ENCODE peak calls at places on chromosome 12, in five cellular contexts. Q is LHCN-M2, I is activated B cell treated with CpG ODN at 0.5 μM for 24 hours, U is HEK293T, E is K562. L is an unnamed sample.

GRCh38 chr12:94571556-94571955 is 78.8 kb downstream of the TMCC3 start:
- DNase-seq in Q (peak; percentile 44), I (no peak), U (no peak), E (peak; percentile 19), L (no peak)

GRCh38 chr12:119876761-119877638 is at the start of gene CIT:
- DNase-seq in Q (peak; percentile 96), I (peak; percentile 72), U (peak; percentile 99), E (peak; percentile 97), L (peak; percentile 88)

GRCh38 chr12:113727651-113728061 is 238.5 kb downstream of the RBM19 start:
- DNase-seq in Q (peak; percentile 19), I (no peak), U (no peak), E (no peak), L (no peak)

GRCh38 chr12:91506461-91506860 is 323.8 kb upstream of the DCN start:
- DNase-seq in Q (no peak), I (no peak), U (no peak), E (no peak), L (no peak)

GRCh38 chr12:132474237-132474741 is 15.7 kb upstream of the FBRSL1 start:
- DNase-seq in Q (no peak), I (no peak), U (no peak), E (no peak), L (no peak)

GRCh38 chr12:130425698-130426245 is 88.1 kb downstream of the PIWIL1 start:
- DNase-seq in Q (no peak), I (no peak), U (no peak), E (no peak), L (no peak)

GRCh38 chr12:124045671-124046070 is 72.7 kb downstream of the ZNF664 start:
- DNase-seq in Q (no peak), I (no peak), U (no peak), E (no peak), L (no peak)

GRCh38 chr12:12784911-12785814 is at the start of gene APOLD1:
- DNase-seq in Q (peak; percentile 75), I (no peak), U (no peak), E (no peak), L (no peak)

GRCh38 chr12:78641837-78642423 is 222.6 kb upstream of the SYT1 start:
- DNase-seq in Q (peak; percentile 20), I (no peak), U (peak; percentile 7), E (no peak), L (no peak)

GRCh38 chr12:117875652-117876491 is 92.9 kb downstream of the KSR2 start:
- DNase-seq in Q (peak; percentile 13), I (no peak), U (peak; percentile 75), E (peak; percentile 12), L (no peak)

GRCh38 chr12:38586652-38587219 is 270.2 kb downstream of the ALG10B start:
- DNase-seq in Q (no peak), I (no peak), U (no peak), E (no peak), L (no peak)

GRCh38 chr12:107461222-107461980 is 224.2 kb upstream of the PWP1 start:
- DNase-seq in Q (peak; percentile 90), I (no peak), U (no peak), E (no peak), L (no peak)

GRCh38 chr12:26696048-26696612 is 136.9 kb downstream of the ITPR2 start:
- DNase-seq in Q (no peak), I (no peak), U (no peak), E (peak; percentile 17), L (no peak)

GRCh38 chr12:81729781-81730180 is 29.4 kb downstream of the PPFIA2 start:
- DNase-seq in Q (no peak), I (no peak), U (no peak), E (no peak), L (no peak)

GRCh38 chr12:96364092-96364700 is 36.0 kb downstream of the CDK17 start:
- DNase-seq in Q (no peak), I (no peak), U (no peak), E (no peak), L (no peak)

L was measured in CMK.